ENCODE peak calls at places on chromosome 11, in six cellular contexts. One of them, this sample, is unnamed.

GRCh38 chr11:126115820-126116319 is 53.2 kb upstream of the CDON start:
- DNase-seq in dorsolateral prefrontal cortex: no peak
- DNase-seq in caudate nucleus: no peak
- DNase-seq in SK-N-MC: no peak
- DNase-seq in RWPE1: no peak
- DNase-seq in A549: peak; percentile 82
- DNase-seq in this sample: peak; percentile 64

GRCh38 chr11:84673753-84674152 is 953.4 kb downstream of the DLG2 start:
- DNase-seq in dorsolateral prefrontal cortex: no peak
- DNase-seq in caudate nucleus: no peak
- DNase-seq in SK-N-MC: no peak
- DNase-seq in RWPE1: no peak
- DNase-seq in A549: no peak
- DNase-seq in this sample: no peak

GRCh38 chr11:36345084-36345511 is 49.0 kb downstream of the PRR5L start:
- DNase-seq in dorsolateral prefrontal cortex: no peak
- DNase-seq in caudate nucleus: no peak
- DNase-seq in SK-N-MC: no peak
- DNase-seq in RWPE1: no peak
- DNase-seq in A549: no peak
- DNase-seq in this sample: no peak

GRCh38 chr11:45322111-45322705 is 36.1 kb upstream of the SYT13 start:
- DNase-seq in dorsolateral prefrontal cortex: no peak
- DNase-seq in caudate nucleus: no peak
- DNase-seq in SK-N-MC: no peak
- DNase-seq in RWPE1: no peak
- DNase-seq in A549: no peak
- DNase-seq in this sample: no peak

GRCh38 chr11:112150517-112150916 is 13.4 kb downstream of the IL18 start:
- DNase-seq in dorsolateral prefrontal cortex: no peak
- DNase-seq in caudate nucleus: no peak
- DNase-seq in SK-N-MC: no peak
- DNase-seq in RWPE1: no peak
- DNase-seq in A549: no peak
- DNase-seq in this sample: no peak

GRCh38 chr11:96241351-96241841 is 101.6 kb downstream of the MAML2 start:
- DNase-seq in dorsolateral prefrontal cortex: no peak
- DNase-seq in caudate nucleus: no peak
- DNase-seq in SK-N-MC: no peak
- DNase-seq in RWPE1: no peak
- DNase-seq in A549: peak; percentile 22
- DNase-seq in this sample: no peak

GRCh38 chr11:61053198-61053597 is 49.1 kb upstream of the CD5 start:
- DNase-seq in dorsolateral prefrontal cortex: no peak
- DNase-seq in caudate nucleus: no peak
- DNase-seq in SK-N-MC: no peak
- DNase-seq in RWPE1: no peak
- DNase-seq in A549: no peak
- DNase-seq in this sample: no peak

GRCh38 chr11:27721505-27722116 is 21.4 kb upstream of the BDNF start:
- DNase-seq in dorsolateral prefrontal cortex: no peak
- DNase-seq in caudate nucleus: no peak
- DNase-seq in SK-N-MC: no peak
- DNase-seq in RWPE1: no peak
- DNase-seq in A549: no peak
- DNase-seq in this sample: no peak

GRCh38 chr11:35747638-35748037 is 85.1 kb downstream of the TRIM44 start:
- DNase-seq in dorsolateral prefrontal cortex: no peak
- DNase-seq in caudate nucleus: no peak
- DNase-seq in SK-N-MC: no peak
- DNase-seq in RWPE1: no peak
- DNase-seq in A549: no peak
- DNase-seq in this sample: no peak

GRCh38 chr11:111001986-111002616 is 243.4 kb upstream of the POU2AF2 start:
- DNase-seq in dorsolateral prefrontal cortex: no peak
- DNase-seq in caudate nucleus: no peak
- DNase-seq in SK-N-MC: no peak
- DNase-seq in RWPE1: peak; percentile 40
- DNase-seq in A549: no peak
- DNase-seq in this sample: no peak

GRCh38 chr11:47391077-47391583 is 12.8 kb upstream of the SPI1 start:
- DNase-seq in dorsolateral prefrontal cortex: no peak
- DNase-seq in caudate nucleus: no peak
- DNase-seq in SK-N-MC: no peak
- DNase-seq in RWPE1: no peak
- DNase-seq in A549: no peak
- DNase-seq in this sample: peak; percentile 48

GRCh38 chr11:88208742-88209141 is 33.5 kb upstream of the RAB38 start:
- DNase-seq in dorsolateral prefrontal cortex: no peak
- DNase-seq in caudate nucleus: no peak
- DNase-seq in SK-N-MC: no peak
- DNase-seq in RWPE1: no peak
- DNase-seq in A549: no peak
- DNase-seq in this sample: no peak

DNA sequence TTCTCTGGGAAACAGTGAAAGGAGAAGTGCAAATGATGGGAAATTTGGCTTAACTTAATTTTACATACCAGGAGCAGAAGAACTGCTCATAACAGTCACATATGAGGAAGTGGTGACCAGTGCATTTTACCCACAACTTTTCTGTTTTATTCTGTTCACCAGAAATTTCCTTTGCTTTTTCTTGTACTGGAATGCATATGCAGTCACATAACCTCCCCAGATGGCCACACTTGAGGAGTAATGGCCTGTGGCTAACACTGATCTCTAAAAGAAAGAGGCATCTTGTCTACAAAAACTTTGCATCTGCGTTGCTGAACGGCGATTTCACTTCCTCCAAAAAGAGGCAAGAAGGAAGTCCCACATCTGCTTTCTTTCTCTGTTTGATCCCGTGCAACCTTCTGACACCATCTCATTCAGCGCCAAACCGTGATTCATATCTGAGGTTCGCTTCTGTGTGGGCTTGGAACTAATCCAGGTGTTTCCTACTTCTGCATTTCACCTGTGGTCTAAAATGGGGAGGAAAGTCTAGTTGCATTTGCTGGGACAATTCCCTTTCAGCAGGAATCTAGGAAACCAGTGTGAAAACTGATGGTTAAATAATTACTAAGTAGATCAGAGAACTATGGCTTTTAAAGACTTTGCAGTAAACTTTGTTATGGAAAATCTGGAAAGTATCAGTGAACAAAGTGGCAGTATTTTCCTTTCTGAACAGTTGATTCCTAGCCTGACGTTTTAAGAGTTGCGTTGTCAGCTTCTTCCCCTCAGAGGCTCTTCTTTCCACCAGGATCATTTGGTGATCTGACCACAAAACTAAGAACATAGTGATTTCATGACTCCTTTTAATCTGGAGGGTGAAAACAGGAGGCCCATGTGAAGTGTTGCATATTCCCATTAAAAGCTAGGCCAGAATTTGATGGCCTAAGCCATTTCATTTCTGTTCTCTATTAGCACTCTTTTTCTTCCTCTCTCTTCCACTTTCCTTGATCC is 4.2 kb upstream of the MPEG1 start:
- DNase-seq in dorsolateral prefrontal cortex: no peak
- DNase-seq in caudate nucleus: no peak
- DNase-seq in SK-N-MC: no peak
- DNase-seq in RWPE1: peak; percentile 57
- DNase-seq in A549: no peak
- DNase-seq in this sample: no peak
- H3K27ac ChIP-seq in dorsolateral prefrontal cortex: no peak overlapping the region
- H3K27ac ChIP-seq in caudate nucleus: no peak overlapping the region
- H3K27ac ChIP-seq in SK-N-MC: peak overlapping the region; percentile 26
- H3K27ac ChIP-seq in RWPE1: no peak overlapping the region
- H3K27ac ChIP-seq in A549: no peak overlapping the region
- H3K27ac ChIP-seq in this sample: peak overlapping the region; percentile 5

DNA sequence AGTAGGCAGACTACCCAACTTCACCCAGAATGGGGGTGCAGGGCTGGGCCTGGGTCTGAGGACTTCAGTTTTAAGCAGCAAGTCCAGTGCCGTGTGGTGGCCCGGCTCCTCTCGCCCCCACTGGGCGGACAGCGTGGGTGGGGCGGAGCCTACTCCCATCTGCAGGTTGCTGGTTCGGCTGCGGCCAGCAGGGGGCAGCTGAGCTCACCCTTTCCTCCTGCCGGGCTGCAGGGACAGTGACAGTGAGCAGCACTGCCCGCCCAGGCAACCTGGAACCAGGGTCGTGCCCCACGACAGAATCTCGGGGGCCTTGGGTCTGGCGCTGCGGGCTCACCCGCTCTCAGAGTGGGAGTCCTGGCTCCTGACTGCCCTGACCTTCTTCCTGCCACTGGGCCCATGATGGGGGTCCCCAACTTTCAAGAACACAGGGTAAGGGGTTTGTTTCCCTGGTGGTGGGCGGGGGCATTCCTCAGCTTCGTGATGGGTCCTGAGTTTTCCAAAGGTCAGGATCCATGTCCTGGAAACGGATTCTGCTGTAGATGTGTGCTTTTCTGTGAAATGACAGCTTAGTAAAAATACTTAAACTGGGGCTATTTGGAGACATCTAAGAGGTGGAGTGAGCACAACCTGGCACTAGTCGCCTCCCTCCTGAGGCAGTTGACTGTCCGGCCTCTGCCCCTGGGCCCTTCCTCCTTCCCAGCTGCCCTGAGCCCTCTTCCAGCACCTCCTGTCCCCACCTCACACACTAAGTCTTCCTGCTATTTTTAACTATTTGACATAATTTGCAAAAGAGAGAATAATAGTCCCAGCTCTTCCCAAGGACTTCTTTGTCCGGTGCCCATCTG is 6.0 kb upstream of the NEAT1 start:
- DNase-seq in dorsolateral prefrontal cortex: peak; percentile 94
- DNase-seq in caudate nucleus: peak; percentile 85
- DNase-seq in SK-N-MC: no peak
- DNase-seq in RWPE1: peak; percentile 84
- DNase-seq in A549: peak; percentile 84
- DNase-seq in this sample: peak; percentile 93
- H3K27ac ChIP-seq in dorsolateral prefrontal cortex: peak overlapping the region; percentile 100
- H3K27ac ChIP-seq in caudate nucleus: peak overlapping the region; percentile 99
- H3K27ac ChIP-seq in SK-N-MC: peak overlapping the region; percentile 99
- H3K27ac ChIP-seq in RWPE1: peak overlapping the region; percentile 100
- H3K27ac ChIP-seq in A549: peak overlapping the region; percentile 100
- H3K27ac ChIP-seq in this sample: peak overlapping the region; percentile 100

DNA sequence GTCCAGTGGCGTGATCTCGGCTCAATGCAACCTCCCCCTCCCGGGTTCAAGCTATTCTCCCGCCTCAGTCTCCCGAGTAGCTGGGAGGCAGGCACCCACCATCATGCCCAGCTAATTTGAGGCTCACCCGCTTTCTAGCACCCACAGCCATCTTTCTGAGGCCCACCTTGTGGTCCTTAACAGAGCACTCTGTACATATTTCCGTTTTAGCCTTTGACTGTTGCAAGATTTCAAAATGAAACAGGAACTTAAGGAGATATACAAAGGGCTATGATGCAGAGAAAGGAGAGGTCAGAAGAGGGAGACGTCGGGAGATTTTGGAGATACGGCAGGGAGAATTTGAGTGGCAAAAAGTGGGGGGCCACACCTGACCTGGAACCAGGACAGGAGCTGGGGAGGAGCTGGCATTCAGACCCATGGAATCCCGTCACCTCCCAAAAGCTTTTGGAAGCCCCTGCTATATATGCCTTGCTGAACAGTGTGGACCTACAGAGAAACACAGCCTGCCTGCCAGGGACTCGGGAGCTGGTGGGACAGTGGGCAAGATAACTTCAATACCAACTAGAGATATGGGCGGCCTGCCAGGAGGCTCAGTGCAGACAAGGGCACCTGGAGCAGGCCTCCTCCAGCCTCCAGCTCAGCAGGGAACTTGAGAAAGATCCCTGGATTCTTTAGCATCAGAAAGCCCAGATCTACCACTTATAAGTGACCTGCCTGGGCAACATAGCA is 8.0 kb upstream of the CLCF1 start:
- DNase-seq in dorsolateral prefrontal cortex: no peak
- DNase-seq in caudate nucleus: no peak
- DNase-seq in SK-N-MC: no peak
- DNase-seq in RWPE1: no peak
- DNase-seq in A549: no peak
- DNase-seq in this sample: no peak
- H3K27ac ChIP-seq in dorsolateral prefrontal cortex: no peak overlapping the region
- H3K27ac ChIP-seq in caudate nucleus: no peak overlapping the region
- H3K27ac ChIP-seq in SK-N-MC: no peak overlapping the region
- H3K27ac ChIP-seq in RWPE1: peak overlapping the region; percentile 97
- H3K27ac ChIP-seq in A549: peak overlapping the region; percentile 95
- H3K27ac ChIP-seq in this sample: no peak overlapping the region

GRCh38 chr11:105611837-105612480 is 2.1 kb downstream of the GRIA4 start:
- DNase-seq in dorsolateral prefrontal cortex: no peak
- DNase-seq in caudate nucleus: no peak
- DNase-seq in SK-N-MC: no peak
- DNase-seq in RWPE1: no peak
- DNase-seq in A549: no peak
- DNase-seq in this sample: no peak
- H3K27ac ChIP-seq in dorsolateral prefrontal cortex: peak overlapping the region; percentile 78
- H3K27ac ChIP-seq in caudate nucleus: no peak overlapping the region
- H3K27ac ChIP-seq in SK-N-MC: no peak overlapping the region
- H3K27ac ChIP-seq in RWPE1: no peak overlapping the region
- H3K27ac ChIP-seq in A549: no peak overlapping the region
- H3K27ac ChIP-seq in this sample: no peak overlapping the region

GRCh38 chr11:2409026-2409553 is 8.5 kb downstream of the TSSC4 start:
- DNase-seq in dorsolateral prefrontal cortex: no peak
- DNase-seq in caudate nucleus: no peak
- DNase-seq in SK-N-MC: no peak
- DNase-seq in RWPE1: no peak
- DNase-seq in A549: no peak
- DNase-seq in this sample: no peak
- H3K27ac ChIP-seq in dorsolateral prefrontal cortex: no peak overlapping the region
- H3K27ac ChIP-seq in caudate nucleus: no peak overlapping the region
- H3K27ac ChIP-seq in SK-N-MC: no peak overlapping the region
- H3K27ac ChIP-seq in RWPE1: no peak overlapping the region
- H3K27ac ChIP-seq in A549: no peak overlapping the region
- H3K27ac ChIP-seq in this sample: no peak overlapping the region

GRCh38 chr11:13007702-13008435 is 1.2 kb upstream of the RASSF10 start:
- DNase-seq in dorsolateral prefrontal cortex: no peak
- DNase-seq in caudate nucleus: no peak
- DNase-seq in SK-N-MC: no peak
- DNase-seq in RWPE1: peak; percentile 37
- DNase-seq in A549: peak; percentile 59
- DNase-seq in this sample: no peak
- H3K27ac ChIP-seq in dorsolateral prefrontal cortex: no peak overlapping the region
- H3K27ac ChIP-seq in caudate nucleus: no peak overlapping the region
- H3K27ac ChIP-seq in SK-N-MC: no peak overlapping the region
- H3K27ac ChIP-seq in RWPE1: no peak overlapping the region
- H3K27ac ChIP-seq in A549: no peak overlapping the region
- H3K27ac ChIP-seq in this sample: no peak overlapping the region

GRCh38 chr11:44136176-44136945 is 40.9 kb downstream of the EXT2 start:
- DNase-seq in dorsolateral prefrontal cortex: no peak
- DNase-seq in caudate nucleus: no peak
- DNase-seq in SK-N-MC: no peak
- DNase-seq in RWPE1: no peak
- DNase-seq in A549: no peak
- DNase-seq in this sample: no peak
- H3K27ac ChIP-seq in dorsolateral prefrontal cortex: no peak overlapping the region
- H3K27ac ChIP-seq in caudate nucleus: no peak overlapping the region
- H3K27ac ChIP-seq in SK-N-MC: peak overlapping the region; percentile 68
- H3K27ac ChIP-seq in RWPE1: no peak overlapping the region
- H3K27ac ChIP-seq in A549: no peak overlapping the region
- H3K27ac ChIP-seq in this sample: no peak overlapping the region